ENCODE peak calls at places on chromosome 1, in eight cellular contexts. A is mammary epithelial cell, T is spleen, E is K562, F is SK-N-SH, D is DND-41, Z is aorta, U is GM23248. L is an unnamed sample. For H3K36me3, the result is how much of the 10 kb centered on the place peaks cover.

GRCh38 chr1:98813738-98814309 is 152.3 kb downstream of the SNX7 start:
- DNase-seq in A (no peak), T (no peak), E (no peak), F (no peak), D (no peak), Z (no peak), U (no peak), L (no peak)

GRCh38 chr1:193406901-193407300 is 220.5 kb upstream of the B3GALT2 start:
- DNase-seq in A (peak), T (no peak), E (peak), F (peak), D (no peak), Z (no peak), U (peak), L (peak)

GRCh38 chr1:64421377-64421776 is 48.6 kb upstream of the CACHD1 start:
- DNase-seq in A (peak), T (no peak), E (no peak), F (no peak), D (no peak), Z (no peak), U (peak), L (no peak)

GRCh38 chr1:232364654-232365382 is 265.1 kb downstream of the SIPA1L2 start:
- DNase-seq in A (no peak), T (no peak), E (no peak), F (no peak), D (no peak), Z (no peak), U (no peak), L (no peak)

GRCh38 chr1:243341074-243341473 is 85.2 kb downstream of the SDCCAG8 start:
- DNase-seq in A (no peak), T (no peak), E (no peak), F (no peak), D (no peak), Z (no peak), U (peak), L (no peak)

GRCh38 chr1:77412069-77412793 is 130.4 kb downstream of the AK5 start:
- DNase-seq in A (peak), T (no peak), E (no peak), F (no peak), D (no peak), Z (no peak), U (peak), L (no peak)

GRCh38 chr1:68111804-68112436 is 61.5 kb upstream of the DIRAS3 start:
- DNase-seq in A (peak), T (no peak), E (peak), F (peak), D (no peak), Z (peak), U (peak), L (peak)

GRCh38 chr1:21329209-21329844 is 39.1 kb upstream of the ECE1 start:
- DNase-seq in A (peak), T (no peak), E (no peak), F (no peak), D (no peak), Z (no peak), U (no peak), L (peak)

GRCh38 chr1:26782521-26783212 is 5.1 kb upstream of the PIGV start:
- DNase-seq in A (no peak), T (no peak), E (no peak), F (no peak), D (no peak), Z (no peak), U (no peak), L (no peak)

GRCh38 chr1:157652859-157653493 is 47.6 kb downstream of the FCRL3 start:
- DNase-seq in A (no peak), T (no peak), E (no peak), F (no peak), D (peak), Z (no peak), U (no peak), L (no peak)

DNA sequence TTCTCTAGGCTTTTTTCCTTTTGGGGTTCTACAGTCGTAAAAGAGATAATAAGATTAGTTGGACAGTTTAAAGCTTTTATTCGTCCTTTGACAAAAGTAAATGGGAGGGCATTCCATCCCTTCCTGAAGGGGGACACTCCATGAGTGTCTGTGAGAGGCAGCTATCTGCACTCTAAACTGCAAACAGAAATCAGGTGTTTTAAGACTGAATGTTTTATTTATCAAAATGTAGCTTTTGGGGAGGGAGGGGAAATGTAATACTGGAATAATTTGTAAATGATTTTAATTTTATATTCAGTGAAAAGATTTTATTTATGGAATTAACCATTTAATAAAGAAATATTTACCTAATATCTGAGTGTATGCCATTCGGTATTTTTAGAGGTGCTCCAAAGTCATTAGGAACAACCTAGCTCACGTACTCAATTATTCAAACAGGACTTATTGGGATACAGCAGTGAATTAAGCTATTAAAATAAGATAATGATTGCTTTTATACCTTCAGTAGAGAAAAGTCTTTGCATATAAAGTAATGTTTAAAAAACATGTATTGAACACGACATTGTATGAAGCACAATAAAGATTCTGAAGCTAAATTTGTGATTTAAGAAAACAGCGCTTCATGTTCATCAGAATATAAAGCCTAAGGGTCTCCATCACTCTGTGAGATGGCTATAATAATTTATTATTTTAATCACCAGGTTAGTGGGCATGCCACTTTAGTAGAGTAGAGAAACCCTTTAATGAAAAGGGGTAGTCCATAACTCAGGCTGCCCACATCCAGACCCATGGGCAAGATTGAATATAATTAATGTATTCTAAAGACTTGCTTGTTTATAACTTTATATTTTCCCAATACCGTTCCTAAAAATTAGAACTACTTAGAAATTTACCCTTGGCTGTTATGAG is 3.0 kb downstream of the CCN1 start:
- DNase-seq in A (no peak), T (no peak), E (no peak), F (no peak), D (no peak), Z (no peak), U (no peak), L (no peak)
- H3K4me3 ChIP-seq in A (peak), T (peak), E (no peak), F (peak), D (no peak), Z (peak), U (peak), L (no peak)

DNA sequence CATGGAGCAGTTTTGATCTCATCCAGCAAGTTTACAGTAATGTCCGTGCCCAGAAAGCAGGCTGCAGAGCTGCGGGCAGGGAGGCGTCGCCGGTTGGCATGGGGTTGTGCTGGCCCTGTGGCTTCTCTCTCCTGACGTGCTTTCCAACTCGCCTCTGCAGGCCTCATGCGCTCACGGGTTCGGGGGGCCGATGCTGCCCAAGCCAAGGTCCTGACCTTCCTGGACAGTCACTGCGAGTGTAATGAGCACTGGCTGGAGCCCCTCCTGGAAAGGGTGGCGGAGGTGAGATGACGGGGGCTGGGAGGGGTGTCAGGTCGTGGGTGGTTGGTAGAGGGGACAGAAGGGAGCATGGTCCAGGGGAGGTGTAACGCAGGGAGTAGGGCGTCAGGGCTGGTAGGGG is 176.1 kb downstream of the GALNT2 start:
- DNase-seq in A (no peak), T (no peak), E (no peak), F (no peak), D (no peak), Z (no peak), U (no peak), L (no peak)
- H3K36me3 ChIP-seq in A (under half), T (under half), E (half or more), F (under half), D (half or more), Z (under half), U (under half), L (under half)

GRCh38 chr1:61085191-61086086 is 3.1 kb downstream of the NFIA start:
- DNase-seq in A (no peak), T (no peak), E (no peak), F (no peak), D (no peak), Z (no peak), U (no peak), L (no peak)

GRCh38 chr1:61082336-61083013 is at the start of gene NFIA:
- DNase-seq in A (peak), T (peak), E (peak), F (peak), D (no peak), Z (peak), U (peak), L (peak)

GRCh38 chr1:61083014-61083798 is 845 bp downstream of the NFIA start:
- DNase-seq in A (peak), T (peak), E (peak), F (peak), D (no peak), Z (no peak), U (peak), L (peak)

GRCh38 chr1:61084560-61084991 is 2.2 kb downstream of the NFIA start:
- DNase-seq in A (no peak), T (no peak), E (no peak), F (no peak), D (no peak), Z (no peak), U (peak), L (no peak)

GRCh38 chr1:61083799-61084385 is 1.5 kb downstream of the NFIA start:
- DNase-seq in A (no peak), T (no peak), E (peak), F (no peak), D (no peak), Z (no peak), U (peak), L (no peak)
- H3K4me3 ChIP-seq in A (peak), T (peak), E (peak), F (peak), D (no peak), Z (peak), U (peak), L (peak)

DNA sequence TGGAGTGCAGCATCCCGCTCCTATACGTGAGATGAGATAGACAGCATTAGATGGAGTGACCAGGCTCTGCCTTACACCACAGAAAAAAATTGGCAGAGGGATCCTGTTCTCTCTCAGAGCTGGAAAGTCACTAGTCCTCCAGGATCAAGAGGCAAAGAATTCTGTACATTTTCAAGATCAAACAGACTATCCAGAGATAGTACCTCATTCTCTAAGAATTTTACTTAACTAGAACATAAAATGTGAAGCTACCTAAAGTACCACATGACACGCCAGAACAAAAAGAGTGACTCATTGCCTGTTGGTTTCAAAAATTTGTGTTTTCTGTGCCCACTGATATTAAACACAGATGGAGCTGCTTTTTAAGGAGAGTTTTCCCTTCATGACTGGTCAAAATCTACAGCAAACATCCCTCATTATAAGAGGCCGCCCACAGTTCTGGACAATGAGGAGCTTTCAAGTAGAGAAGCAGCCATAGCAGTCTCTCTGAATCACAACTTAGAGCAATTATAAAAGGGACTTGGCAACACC is 32.3 kb downstream of the CD160 start:
- DNase-seq in A (peak), T (no peak), E (no peak), F (no peak), D (no peak), Z (no peak), U (peak), L (no peak)
- H3K36me3 ChIP-seq in A (under half), T (half or more), E (under half), F (under half), D (half or more), Z (under half), U (under half), L (under half)

DNA sequence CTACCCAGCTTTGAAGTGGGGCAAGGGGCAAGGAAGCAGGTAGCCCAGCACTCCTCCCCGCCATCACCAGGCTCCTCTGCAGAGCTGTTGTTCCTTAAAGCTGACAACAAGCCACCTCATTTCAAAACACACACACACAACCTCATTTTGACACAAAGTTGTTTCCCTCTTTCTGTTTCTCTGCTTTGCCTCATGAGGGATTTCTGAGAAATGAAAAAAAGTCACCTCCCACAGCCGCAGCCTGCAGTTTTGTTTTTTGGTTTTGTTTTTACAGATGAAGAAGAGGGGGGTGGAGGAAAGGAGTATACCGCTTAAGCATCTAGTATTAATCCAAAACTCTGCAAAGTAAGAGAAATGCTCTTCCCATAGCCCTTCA is 12.1 kb downstream of the MCL1 start:
- DNase-seq in A (no peak), T (peak), E (no peak), F (no peak), D (peak), Z (no peak), U (peak), L (no peak)
- H3K4me3 ChIP-seq in A (no peak), T (peak), E (no peak), F (peak), D (no peak), Z (peak), U (no peak), L (no peak)